ENCODE peak calls at places on chromosomes 12 and 14, in six cellular contexts. J is tibial nerve, I is breast epithelium, K is A549, T is K562, L is HCT116. X is an unnamed sample.

GRCh38 chr12:6292606-6293005 is 17.9 kb upstream of the PLEKHG6 start:
- DNase-seq in J (no peak), L (no peak), I (no peak), K (no peak), T (no peak), X (no peak)

GRCh38 chr12:98908866-98909265 is 263.8 kb downstream of the APAF1 start:
- DNase-seq in J (no peak), T (no peak), K (no peak), I (no peak), L (no peak), X (no peak)

GRCh38 chr12:129900306-129900705 is 3.5 kb downstream of the TMEM132D start:
- DNase-seq in K (no peak), I (no peak), J (no peak), L (no peak), T (no peak), X (no peak)

GRCh38 chr12:93886533-93887511 is 209.6 kb downstream of the CRADD start:
- DNase-seq in J (peak; percentile 13), T (no peak), L (no peak), I (no peak), K (no peak), X (no peak)

GRCh38 chr12:115760231-115760630 is 517.3 kb downstream of the MED13L start:
- DNase-seq in L (no peak), I (no peak), K (no peak), J (no peak), T (no peak), X (no peak)

GRCh38 chr12:27424631-27425230 is 21.8 kb upstream of the SMCO2 start:
- DNase-seq in T (no peak), I (no peak), J (no peak), L (peak; percentile 49), K (peak; percentile 37), X (no peak)

GRCh38 chr12:67082221-67082620 is 186.9 kb upstream of the CAND1 start:
- DNase-seq in J (no peak), I (no peak), T (no peak), L (no peak), K (no peak), X (no peak)

GRCh38 chr12:107145397-107145796 is 52.0 kb upstream of the CRY1 start:
- DNase-seq in I (no peak), T (no peak), J (no peak), L (no peak), K (no peak), X (no peak)

GRCh38 chr14:73686901-73687300 is 27.3 kb downstream of the PNMA1 start:
- DNase-seq in I (no peak), J (no peak), L (no peak), K (no peak), T (no peak), X (no peak)

GRCh38 chr14:69693145-69693544 is 73.8 kb upstream of the SRSF5 start:
- DNase-seq in J (no peak), T (no peak), L (no peak), I (no peak), K (no peak), X (no peak)

GRCh38 chr14:83208346-83208745 is 1674.7 kb upstream of the SEL1L start:
- DNase-seq in K (no peak), L (no peak), I (no peak), T (no peak), J (no peak), X (no peak)

GRCh38 chr12:23887055-23887835 is 62.2 kb downstream of the SOX5 start:
- DNase-seq in L (no peak), K (no peak), J (peak; percentile 17), T (peak; percentile 15), I (no peak), X (no peak)

GRCh38 chr14:63308723-63309317 is 9.9 kb downstream of the GPHB5 start:
- DNase-seq in T (peak; percentile 10), L (peak; percentile 40), I (no peak), K (no peak), J (no peak), X (no peak)

GRCh38 chr14:63295991-63296630 is 22.6 kb downstream of the GPHB5 start:
- DNase-seq in J (no peak), T (no peak), K (no peak), I (no peak), L (no peak), X (no peak)

GRCh38 chr12:49632986-49633702 is 9.8 kb downstream of the PRPF40B start:
- DNase-seq in J (no peak), I (no peak), K (no peak), T (no peak), L (no peak), X (peak; percentile 62)

GRCh38 chr14:91063119-91063518 is 2.7 kb upstream of the RPS6KA5 start:
- DNase-seq in L (no peak), I (no peak), J (no peak), K (no peak), T (no peak), X (no peak)

GRCh38 chr14:100891501-100892445 is 11.7 kb downstream of the RTL1 start:
- DNase-seq in K (no peak), L (no peak), J (no peak), I (peak; percentile 31), T (no peak), X (peak; percentile 29)

GRCh38 chr12:57744194-57744776 is 554 bp upstream of the TSPAN31 start:
- DNase-seq in T (peak; percentile 88), L (peak; percentile 92), I (peak; percentile 66), K (peak; percentile 71), J (peak; percentile 79), X (peak; percentile 93)

DNA sequence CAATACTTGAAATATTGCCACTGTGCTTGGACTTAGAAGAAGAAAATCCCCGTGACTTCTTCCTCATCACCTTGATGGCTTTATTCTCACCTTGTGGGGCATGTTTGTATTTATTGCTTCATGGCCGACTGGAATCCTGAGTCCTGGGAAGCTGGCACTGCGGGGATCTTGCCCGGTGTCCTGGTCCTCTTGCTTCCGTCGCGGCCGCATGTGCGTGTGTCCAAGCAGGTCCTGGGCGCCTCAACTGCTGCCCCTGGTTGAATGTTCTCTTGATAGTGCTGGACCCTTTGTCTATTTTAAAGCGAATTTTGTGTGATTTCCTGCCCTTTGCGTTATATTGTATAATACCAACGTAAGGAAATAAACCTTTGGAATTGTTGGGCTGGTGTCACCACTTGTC is 6.3 kb upstream of the PUS1 start:
- DNase-seq in J (no peak), L (no peak), K (no peak), T (no peak), I (no peak), X (no peak)
- TF ChIP-seq POLR2A in J (no peak), L (no peak), K (no peak), T (no peak), I (no peak), X (no peak)

GRCh38 chr14:26595922-26596721 is 1.7 kb downstream of the NOVA1 start:
- DNase-seq in I (no peak), L (no peak), T (no peak), K (no peak), J (no peak), X (no peak)
- H3K9me3 ChIP-seq in I (no peaks in the 10 kb centered on the region), L (no peaks in the 10 kb centered on the region), T (no peaks in the 10 kb centered on the region), K (no peaks in the 10 kb centered on the region), J (no peaks in the 10 kb centered on the region), X (no peaks in the 10 kb centered on the region)

GRCh38 chr12:111775205-111776193 is 8.8 kb downstream of the ALDH2 start:
- DNase-seq in K (no peak), L (no peak), I (peak; percentile 79), T (peak; percentile 67), J (peak; percentile 81), X (peak; percentile 95)

GRCh38 chr12:111777345-111778045 is 10.8 kb downstream of the ALDH2 start:
- DNase-seq in K (peak; percentile 50), T (no peak), I (no peak), J (no peak), L (no peak), X (peak; percentile 69)

GRCh38 chr12:111769599-111769998 is 2.9 kb downstream of the ALDH2 start:
- DNase-seq in J (no peak), K (no peak), I (no peak), L (no peak), T (no peak), X (no peak)

GRCh38 chr12:111776836-111777344 is 10.2 kb downstream of the ALDH2 start:
- DNase-seq in J (no peak), K (no peak), T (no peak), I (no peak), L (no peak), X (no peak)

GRCh38 chr12:111773801-111774551 is 7.2 kb downstream of the ALDH2 start:
- DNase-seq in J (peak; percentile 88), L (no peak), T (no peak), K (no peak), I (peak; percentile 66), X (peak; percentile 94)
- TF ChIP-seq POLR2A in J (no peak), L (no peak), T (no peak), K (no peak), I (no peak), X (no peak)

GRCh38 chr12:90235642-90236041 is 527.0 kb upstream of the ATP2B1 start:
- DNase-seq in L (no peak), J (no peak), T (no peak), I (no peak), K (no peak), X (no peak)
- H3K9me3 ChIP-seq in L (no peaks in the 10 kb centered on the region), J (no peaks in the 10 kb centered on the region), T (no peaks in the 10 kb centered on the region), I (no peaks in the 10 kb centered on the region), K (no peaks in the 10 kb centered on the region), X (no peaks in the 10 kb centered on the region)

DNA sequence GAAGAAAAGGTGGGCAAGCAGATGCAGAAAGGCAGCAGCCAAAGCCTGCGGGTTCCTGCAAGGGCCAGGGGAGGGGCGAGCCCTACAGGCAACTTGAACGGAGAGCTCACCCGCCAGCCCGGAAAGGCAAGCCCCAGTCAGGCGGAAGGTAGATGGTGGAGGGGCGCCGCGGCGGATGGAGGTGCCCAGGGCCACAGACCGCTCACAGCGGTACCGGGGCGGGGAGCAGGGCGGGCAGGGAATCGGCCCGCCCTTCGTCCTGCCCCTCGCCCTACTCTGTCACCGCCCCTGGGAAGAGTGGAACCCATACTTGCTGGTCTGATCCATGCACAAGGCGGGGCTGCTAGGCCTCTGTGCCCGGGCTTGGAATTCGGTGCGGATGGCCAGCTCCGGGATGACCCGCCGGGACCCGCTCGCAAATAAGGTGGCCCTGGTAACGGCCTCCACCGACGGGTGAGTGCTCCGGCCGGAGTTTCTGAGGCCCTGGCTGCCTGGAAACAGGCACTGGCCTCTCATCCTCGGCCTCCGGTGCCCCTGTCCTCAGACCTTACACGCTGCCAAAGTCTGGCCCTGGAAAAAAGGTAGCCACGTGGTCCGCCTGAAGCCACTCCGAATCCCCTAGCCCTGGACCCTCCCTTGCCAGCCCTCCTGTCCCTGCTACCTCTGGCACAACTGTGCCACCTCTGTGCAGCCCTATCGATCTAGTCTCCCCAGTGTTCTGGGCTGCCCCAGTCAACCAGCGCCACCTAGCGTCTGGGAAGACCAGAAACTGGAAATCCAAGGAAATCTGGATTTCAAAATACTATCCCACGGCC is at the start of gene DHRS4:
- DNase-seq in L (peak; percentile 67), I (peak; percentile 81), J (peak; percentile 81), T (peak; percentile 69), K (peak; percentile 64), X (peak; percentile 90)
- TF ChIP-seq POLR2A in L (peak; percentile 66), I (no peak), J (peak; percentile 34), T (peak; percentile 65), K (peak; percentile 53), X (no peak)

DNA sequence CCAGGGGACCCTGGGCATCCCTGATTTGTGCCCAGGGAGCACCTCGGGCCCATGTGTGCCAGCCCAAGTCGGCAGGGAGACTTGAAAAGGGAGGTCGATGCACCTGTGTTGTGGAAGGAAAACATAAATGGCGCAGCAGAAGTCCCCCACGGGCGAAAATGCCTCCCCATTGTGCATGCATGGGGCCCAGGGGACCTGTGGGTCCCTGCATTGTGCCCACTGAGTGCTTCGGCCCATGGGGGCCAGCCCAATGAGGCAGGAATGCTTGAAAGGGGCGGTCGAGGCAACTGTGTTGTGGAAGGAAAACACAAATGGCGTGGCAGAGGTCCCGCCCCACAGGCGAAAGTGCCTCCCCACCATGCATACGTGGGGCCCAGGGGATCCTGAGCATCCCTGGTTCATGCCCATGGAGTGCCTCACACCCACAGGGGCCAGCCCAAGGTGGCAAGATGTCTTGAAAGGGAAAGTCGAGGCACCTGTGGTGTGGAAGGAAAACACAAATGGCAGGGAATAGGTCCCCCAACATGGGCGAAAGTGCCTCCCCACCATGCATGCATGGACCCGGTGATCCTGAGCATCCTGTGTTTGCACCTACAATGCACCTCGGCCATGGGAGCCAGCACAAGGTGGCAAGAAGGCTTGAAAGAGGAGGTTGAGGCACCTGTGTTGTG is 368.0 kb downstream of the ALG10 start:
- DNase-seq in K (no peak), T (no peak), L (no peak), J (no peak), I (peak; percentile 6), X (peak; percentile 15)
- H3K9me3 ChIP-seq in K (no peaks in the 10 kb centered on the region), T (no peaks in the 10 kb centered on the region), L (no peaks in the 10 kb centered on the region), J (peaks cover 2% of the 10 kb centered on the region), I (peaks cover 88% of the 10 kb centered on the region), X (peaks cover 30% of the 10 kb centered on the region)

X was measured in sigmoid colon.